ENCODE peak calls at places on chromosomes 3 and 15, in four cellular contexts. Q, I, X and E are unnamed samples.

GRCh38 chr15:83094592-83094991 is 12.9 kb upstream of the TM6SF1 start:
- DNase-seq in Q (no peak), X (no peak), I (no peak), E (no peak)

GRCh38 chr3:128273841-128274573 is 120.7 kb downstream of the EEFSEC start:
- DNase-seq in X (no peak), Q (no peak), I (no peak), E (no peak)

GRCh38 chr3:134722899-134723484 is 72.1 kb upstream of the EPHB1 start:
- DNase-seq in X (no peak), I (no peak), Q (no peak), E (no peak)

GRCh38 chr3:161559177-161559998 is 62.8 kb downstream of the OTOL1 start:
- DNase-seq in I (peak; percentile 70), Q (peak; percentile 10), X (no peak), E (peak; percentile 69)

GRCh38 chr15:52527898-52528464 is 699 bp downstream of the MYO5A start:
- DNase-seq in I (peak; percentile 38), Q (peak; percentile 8), X (no peak), E (peak; percentile 25)

GRCh38 chr3:195151866-195152526 is 119.0 kb downstream of the XXYLT1 start:
- DNase-seq in Q (no peak), I (peak; percentile 71), X (no peak), E (peak; percentile 80)

GRCh38 chr3:13343601-13344000 is 76.5 kb downstream of the NUP210 start:
- DNase-seq in X (no peak), Q (no peak), I (no peak), E (no peak)

GRCh38 chr3:8854656-8855055 is 85.2 kb upstream of the OXTR start:
- DNase-seq in I (no peak), Q (no peak), X (no peak), E (no peak)

GRCh38 chr3:107307205-107307604 is 70.0 kb upstream of the CCDC54 start:
- DNase-seq in Q (no peak), X (no peak), I (no peak), E (no peak)

GRCh38 chr3:196192036-196193001 is 18.9 kb downstream of the ZDHHC19 start:
- DNase-seq in I (no peak), X (peak; percentile 83), Q (peak; percentile 37), E (no peak)

GRCh38 chr15:26091184-26091583 is 228.1 kb upstream of the ATP10A start:
- DNase-seq in I (no peak), X (no peak), Q (no peak), E (no peak)

GRCh38 chr3:59069838-59070237 is 20.0 kb upstream of the CFAP20DC start:
- DNase-seq in X (no peak), Q (no peak), I (no peak), E (no peak)

GRCh38 chr15:41698779-41699178 is 38.6 kb downstream of the MGA start:
- DNase-seq in I (peak; percentile 63), X (no peak), Q (no peak), E (no peak)

GRCh38 chr3:123637131-123637530 is 52.3 kb upstream of the HACD2 start:
- DNase-seq in I (no peak), Q (no peak), X (no peak), E (no peak)

GRCh38 chr15:40511472-40512133 is 40.8 kb downstream of the CHST14 start:
- DNase-seq in I (peak; percentile 23), X (peak; percentile 80), Q (peak; percentile 79), E (peak; percentile 32)

GRCh38 chr15:48527517-48527916 is 118.0 kb downstream of the FBN1 start:
- DNase-seq in Q (no peak), I (no peak), X (no peak), E (no peak)

GRCh38 chr3:59717679-59718205 is 667.9 kb upstream of the CFAP20DC start:
- DNase-seq in I (no peak), Q (no peak), X (no peak), E (no peak)

GRCh38 chr15:57358611-57359010 is 17.7 kb upstream of the CGNL1 start:
- DNase-seq in Q (no peak), I (no peak), X (no peak), E (no peak)

GRCh38 chr3:109806929-109807328 is 469.6 kb upstream of the DPPA4 start:
- DNase-seq in Q (peak; percentile 11), X (no peak), I (peak; percentile 33), E (peak; percentile 32)

GRCh38 chr15:35089556-35089955 is 4.5 kb upstream of the NANOGP8 start:
- DNase-seq in I (no peak), Q (no peak), X (no peak), E (no peak)
- H3K4me3 ChIP-seq in I (no peak overlapping the region), Q (no peak overlapping the region), X (no peak overlapping the region), E (no peak overlapping the region)

GRCh38 chr15:74138642-74139041 is 8.3 kb downstream of the ISLR2 start:
- DNase-seq in X (no peak), Q (no peak), I (no peak), E (no peak)

GRCh38 chr15:74134387-74135027 is 4.1 kb downstream of the ISLR2 start:
- DNase-seq in Q (peak; percentile 62), X (no peak), I (peak; percentile 22), E (no peak)

GRCh38 chr15:74135041-74135565 is 4.7 kb downstream of the ISLR2 start:
- DNase-seq in Q (no peak), X (no peak), I (no peak), E (no peak)

GRCh38 chr15:74137544-74137920 is 7.1 kb downstream of the ISLR2 start:
- DNase-seq in Q (no peak), I (no peak), X (no peak), E (no peak)

DNA sequence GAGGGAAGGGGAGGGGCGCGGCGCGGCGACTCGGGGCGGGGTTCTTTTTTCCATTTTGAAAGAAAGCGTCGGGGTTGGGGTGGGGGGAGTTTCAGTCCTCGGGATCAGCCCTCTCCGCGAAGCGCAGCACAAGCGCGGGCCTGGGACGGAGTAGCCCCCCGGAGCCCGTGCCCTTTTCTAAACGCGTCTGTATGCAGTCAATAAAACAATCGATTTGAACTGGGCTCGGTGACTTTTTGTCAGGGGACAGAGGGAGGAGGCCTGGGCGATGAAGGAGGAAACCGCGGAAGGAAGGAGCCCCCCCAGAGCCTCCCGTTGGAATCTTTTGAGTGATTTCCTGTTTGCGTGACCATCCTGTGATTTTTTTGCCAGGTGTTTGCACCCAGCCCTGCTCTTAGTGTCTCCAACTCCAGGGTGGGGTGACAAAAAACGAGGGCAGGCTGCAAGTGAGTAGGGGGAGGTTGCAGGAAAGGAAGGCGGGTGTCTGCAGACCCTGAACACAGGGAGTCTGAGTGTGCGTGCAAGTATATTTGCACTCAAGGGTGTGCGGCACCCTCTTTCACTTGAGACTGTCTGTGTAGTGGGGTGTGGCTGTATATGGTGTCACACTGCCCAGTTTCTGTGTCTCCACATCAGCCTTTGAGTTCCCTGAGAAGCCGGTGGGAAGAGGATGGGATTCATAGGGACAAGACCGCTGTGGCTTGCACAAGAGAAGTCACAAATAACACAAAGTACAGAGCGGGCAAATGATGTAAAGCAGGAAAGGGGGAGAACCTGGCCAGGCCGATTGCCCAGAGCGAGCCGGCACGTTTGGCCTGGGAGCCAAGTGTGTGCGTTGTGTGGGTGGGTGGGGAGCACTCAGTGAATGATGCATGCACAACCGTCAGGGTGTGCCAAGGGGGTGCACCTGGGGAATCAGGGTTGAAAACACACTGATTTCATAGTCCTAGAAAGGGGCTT is 6.5 kb downstream of the ISLR2 start:
- DNase-seq in X (no peak), Q (no peak), I (no peak), E (no peak)
- H3K4me3 ChIP-seq in X (no peak overlapping the region), Q (no peak overlapping the region), I (peak overlapping the region; percentile 40), E (peak overlapping the region; percentile 58)

DNA sequence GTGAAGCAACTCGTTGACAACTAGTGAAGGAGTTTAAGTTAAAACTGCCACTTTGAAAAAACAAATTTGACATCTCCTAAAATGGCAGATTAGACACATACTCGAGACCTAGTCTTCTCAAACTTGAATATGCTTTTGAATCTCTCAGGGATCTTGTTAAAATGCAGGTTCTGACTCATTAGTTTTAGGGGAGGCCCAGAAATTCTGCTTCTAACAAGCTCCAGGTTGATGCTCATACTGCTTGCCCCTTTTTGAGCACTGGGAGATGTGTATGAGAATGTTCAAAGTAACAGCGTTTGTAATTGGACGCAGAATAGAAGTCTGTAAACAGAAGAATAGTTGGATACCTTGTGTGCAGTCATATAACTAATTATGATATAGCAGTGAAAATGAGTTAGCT is 1.6 kb downstream of the C3orf38 start:
- DNase-seq in X (no peak), I (peak; percentile 5), Q (no peak), E (peak; percentile 36)
- H3K4me3 ChIP-seq in X (no peak overlapping the region), I (peak overlapping the region; percentile 96), Q (no peak overlapping the region), E (peak overlapping the region; percentile 99)

DNA sequence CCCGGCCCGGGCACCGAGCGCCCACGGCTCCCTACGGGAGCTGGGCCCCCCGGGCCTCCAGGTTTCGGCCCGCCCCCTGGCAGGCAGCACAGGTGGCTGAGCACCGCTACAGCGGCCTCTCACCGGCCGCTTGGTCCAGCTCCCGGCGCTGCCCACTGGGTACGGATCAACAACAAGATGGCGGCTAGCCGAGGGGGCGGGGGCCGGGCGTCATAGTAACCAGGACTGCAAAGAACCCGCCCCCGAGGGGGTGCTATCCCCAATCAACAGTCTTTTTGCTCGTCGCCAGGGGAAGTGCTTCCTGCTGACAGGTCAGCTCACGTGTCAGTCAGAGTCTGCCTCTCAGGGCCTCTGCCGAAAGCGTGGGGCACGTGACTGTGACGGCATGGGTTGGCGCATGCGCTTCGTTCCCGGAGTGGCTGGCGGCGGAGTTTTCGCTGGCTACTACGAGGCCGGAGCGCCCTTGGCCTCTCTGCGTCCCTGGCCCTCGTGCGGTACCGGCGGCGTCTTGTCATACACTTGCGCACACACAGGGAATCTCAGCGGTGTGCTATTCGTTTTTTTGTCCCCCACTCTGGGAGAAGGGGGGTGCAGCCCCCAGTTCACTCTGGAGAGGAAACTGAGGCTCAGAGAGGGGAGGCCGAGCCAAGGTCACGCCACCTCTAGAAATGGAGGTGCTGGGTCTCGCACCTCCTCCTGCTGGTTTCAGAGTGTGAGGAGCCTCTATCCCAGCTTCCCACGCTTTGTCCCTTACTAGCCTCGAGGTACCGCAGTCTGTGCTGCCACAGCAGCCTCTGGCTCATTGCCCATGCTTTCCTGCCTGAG is at the start of gene IP6K1:
- DNase-seq in X (peak; percentile 100), I (peak; percentile 100), Q (peak; percentile 100), E (peak; percentile 100)
- H3K4me3 ChIP-seq in X (peak within 1 kb of the TSS; percentile 99), I (peak within 1 kb of the TSS; percentile 79), Q (peak within 1 kb of the TSS; percentile 94), E (peak within 1 kb of the TSS; percentile 92)

GRCh38 chr3:144187531-144188230 is 216.1 kb downstream of the DIPK2A start:
- DNase-seq in X (no peak), I (peak; percentile 89), Q (no peak), E (peak; percentile 40)

GRCh38 chr3:144181062-144181461 is 209.4 kb downstream of the DIPK2A start:
- DNase-seq in X (no peak), I (no peak), Q (no peak), E (no peak)

GRCh38 chr3:144182501-144182900 is 210.9 kb downstream of the DIPK2A start:
- DNase-seq in Q (no peak), X (no peak), I (no peak), E (no peak)

GRCh38 chr3:144189044-144189443 is 217.4 kb downstream of the DIPK2A start:
- DNase-seq in Q (no peak), X (no peak), I (peak; percentile 41), E (peak; percentile 32)

DNA sequence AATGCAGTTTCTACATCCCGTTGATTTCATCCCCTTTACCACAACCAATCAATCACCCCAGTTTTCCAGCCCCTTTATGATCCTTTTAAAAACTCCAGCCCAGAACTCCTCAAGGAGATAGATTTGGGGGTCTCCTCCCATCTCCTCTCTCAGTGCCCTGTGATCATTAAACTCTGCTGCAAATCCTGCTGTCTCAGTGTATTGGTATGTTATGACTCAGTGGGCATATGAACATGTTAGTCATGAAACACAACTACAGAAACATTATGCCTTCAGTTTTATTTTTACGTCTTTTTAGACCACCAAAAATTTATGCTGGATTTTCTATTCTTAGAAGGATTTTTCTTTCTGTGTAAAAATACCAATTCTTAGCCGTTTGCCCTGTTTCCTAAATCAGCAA is 213.7 kb downstream of the DIPK2A start:
- DNase-seq in I (no peak), Q (no peak), X (no peak), E (no peak)
- H3K4me3 ChIP-seq in I (no peak overlapping the region), Q (no peak overlapping the region), X (no peak overlapping the region), E (no peak overlapping the region)